ENCODE peak calls at places on chromosomes 5 and 9, in four cellular contexts. B, R, D and F are unnamed samples.

GRCh38 chr9:92525306-92525705 is 10.5 kb downstream of the ECM2 start:
- DNase-seq in R (no peak), D (no peak), B (no peak), F (no peak)

GRCh38 chr9:119289740-119290139 is 79.5 kb downstream of the BRINP1 start:
- DNase-seq in R (peak), D (peak), B (no peak), F (peak)

GRCh38 chr9:129170229-129170628 is 7.8 kb downstream of the IER5L start:
- DNase-seq in R (no peak), D (no peak), B (no peak), F (no peak)

GRCh38 chr5:135835766-135836165 is 1.3 kb downstream of the SLC25A48 start:
- DNase-seq in B (no peak), D (no peak), R (no peak), F (no peak)

GRCh38 chr9:85871008-85871407 is 69.9 kb upstream of the NAA35 start:
- DNase-seq in R (no peak), D (no peak), B (no peak), F (no peak)

GRCh38 chr5:13188393-13188792 is 756.1 kb downstream of the DNAH5 start:
- DNase-seq in D (no peak), R (no peak), B (no peak), F (no peak)

GRCh38 chr5:76938177-76938576 is 14.7 kb upstream of the CRHBP start:
- DNase-seq in D (no peak), R (no peak), B (peak), F (no peak)

GRCh38 chr5:80231243-80231642 is 24.6 kb downstream of the SERINC5 start:
- DNase-seq in B (no peak), R (no peak), D (no peak), F (no peak)

GRCh38 chr9:108761530-108762347 is 94.0 kb downstream of the ACTL7B start:
- DNase-seq in R (peak), D (peak), B (no peak), F (peak)

GRCh38 chr5:7876867-7877266 is 7.9 kb downstream of the MTRR start:
- DNase-seq in D (no peak), B (no peak), R (no peak), F (no peak)

GRCh38 chr5:92332039-92332438 is 948.9 kb upstream of the ARRDC3 start:
- DNase-seq in D (no peak), B (no peak), R (no peak), F (no peak)

GRCh38 chr5:174667526-174667925 is 56.9 kb upstream of the MSX2 start:
- DNase-seq in B (no peak), D (no peak), R (no peak), F (no peak)

GRCh38 chr5:104400941-104401340 is 838.4 kb upstream of the NUDT12 start:
- DNase-seq in B (no peak), R (no peak), D (no peak), F (no peak)

GRCh38 chr5:40073927-40074326 is 605.8 kb upstream of the PTGER4 start:
- DNase-seq in D (no peak), B (no peak), R (no peak), F (no peak)

GRCh38 chr9:117315236-117315635 is 99.6 kb downstream of the ASTN2 start:
- DNase-seq in R (no peak), D (no peak), B (no peak), F (no peak)

GRCh38 chr9:109166771-109167601 is at the start of gene FRRS1L:
- DNase-seq in D (peak), B (no peak), R (no peak), F (no peak)

GRCh38 chr5:61933787-61934626 is 372.0 kb upstream of the KIF2A start:
- DNase-seq in B (peak), R (peak), D (peak), F (peak)

GRCh38 chr5:21680196-21680595 is 1172.9 kb downstream of the CDH12 start:
- DNase-seq in B (no peak), D (no peak), R (no peak), F (no peak)

GRCh38 chr5:76426391-76426802 is 23.3 kb downstream of the IQGAP2 start:
- DNase-seq in R (no peak), B (no peak), D (peak), F (no peak)

GRCh38 chr5:53777864-53778618 is 217.6 kb downstream of the NDUFS4 start:
- DNase-seq in R (no peak), B (no peak), D (no peak), F (no peak)

GRCh38 chr9:88783613-88784230 is 207.5 kb upstream of the S1PR3 start:
- DNase-seq in R (no peak), B (no peak), D (no peak), F (no peak)

GRCh38 chr9:129630967-129631672 is 5.2 kb downstream of the NTMT1 start:
- DNase-seq in D (no peak), B (no peak), R (no peak), F (no peak)

GRCh38 chr5:91229031-91229623 is 154.0 kb downstream of the ARRDC3 start:
- DNase-seq in R (no peak), B (no peak), D (no peak), F (no peak)

GRCh38 chr9:6153425-6153824 is 62.2 kb upstream of the IL33 start:
- DNase-seq in R (no peak), B (no peak), D (no peak), F (no peak)

GRCh38 chr9:20863910-20864309 is 167.5 kb downstream of the HACD4 start:
- DNase-seq in B (no peak), D (no peak), R (no peak), F (no peak)

DNA sequence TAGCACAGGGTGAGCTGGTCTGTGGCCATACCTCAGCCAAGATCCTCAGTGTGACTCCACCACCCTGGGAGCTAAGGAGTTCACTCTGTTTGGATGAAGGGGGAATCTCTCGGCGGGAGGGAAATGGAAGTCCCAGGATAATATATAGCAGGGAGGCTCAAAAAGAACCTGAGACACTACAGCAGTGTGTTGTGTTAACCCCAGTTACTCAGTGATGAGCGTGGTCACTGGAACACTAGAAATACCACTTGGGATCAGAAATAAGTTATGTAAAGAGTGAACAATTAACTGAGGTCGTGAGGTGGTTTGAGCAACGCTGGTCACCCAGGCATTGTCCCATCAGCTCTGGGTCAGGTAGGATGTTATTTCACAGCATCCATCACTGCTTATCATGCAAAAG is 59.3 kb upstream of the ADAMTS16 start:
- DNase-seq in B (no peak), D (no peak), R (no peak), F (no peak)
- TF ChIP-seq CBFB in B (no peak), D (no peak), R (no peak), F (no peak)

GRCh38 chr9:83574482-83574881 is 36.3 kb upstream of the FRMD3 start:
- DNase-seq in R (no peak), B (no peak), D (no peak), F (no peak)
- TF ChIP-seq CBFB in R (no peak), B (no peak), D (no peak), F (no peak)

GRCh38 chr5:55225346-55225745 is 1.8 kb downstream of the MCIDAS start:
- DNase-seq in D (no peak), B (no peak), R (no peak), F (no peak)
- TF ChIP-seq CBFB in D (no peak), B (no peak), R (no peak), F (no peak)

DNA sequence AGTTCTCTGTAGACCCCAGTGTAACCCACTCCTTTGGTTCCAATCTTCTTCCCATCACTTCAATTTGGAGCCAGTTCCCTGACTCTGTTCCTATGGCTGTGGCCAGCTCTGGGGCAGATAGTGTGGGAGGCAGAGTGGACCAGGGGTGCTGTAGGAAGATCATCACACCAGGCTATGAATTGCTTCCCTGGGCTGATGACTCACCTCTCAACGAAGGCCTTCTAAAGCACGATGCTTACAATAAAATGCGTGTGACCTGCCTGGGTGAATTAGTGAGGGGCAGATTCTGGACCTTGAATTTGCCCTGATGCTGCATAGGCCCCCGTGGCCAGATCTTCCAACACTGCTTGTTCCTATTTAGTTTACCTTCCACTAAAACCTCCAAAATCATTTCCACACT is 289.7 kb downstream of the FBXL7 start:
- DNase-seq in B (no peak), D (no peak), R (no peak), F (no peak)
- TF ChIP-seq CBFB in B (no peak), D (no peak), R (no peak), F (no peak)

DNA sequence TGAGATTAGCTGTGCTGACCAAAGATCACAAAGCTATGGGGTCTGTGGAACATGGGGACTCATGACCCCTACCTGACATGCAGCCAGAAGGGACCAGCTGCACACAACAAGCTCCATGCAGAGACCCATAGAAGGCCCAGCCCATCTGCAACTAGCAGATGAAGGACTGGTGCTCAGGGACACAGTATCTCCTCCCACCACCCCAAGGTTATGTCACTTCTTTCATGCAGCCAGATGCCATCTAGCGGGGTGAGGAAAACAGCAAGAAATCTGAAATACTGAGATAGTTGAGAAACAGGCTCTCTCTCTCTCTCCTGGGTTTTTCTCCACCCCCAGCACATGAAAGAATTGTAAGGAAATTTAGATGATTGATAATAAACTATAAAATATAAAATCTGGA is 161.3 kb upstream of the DAPK1 start:
- DNase-seq in D (no peak), B (no peak), R (peak), F (peak)
- TF ChIP-seq CBFB in D (no peak), B (no peak), R (no peak), F (no peak)

DNA sequence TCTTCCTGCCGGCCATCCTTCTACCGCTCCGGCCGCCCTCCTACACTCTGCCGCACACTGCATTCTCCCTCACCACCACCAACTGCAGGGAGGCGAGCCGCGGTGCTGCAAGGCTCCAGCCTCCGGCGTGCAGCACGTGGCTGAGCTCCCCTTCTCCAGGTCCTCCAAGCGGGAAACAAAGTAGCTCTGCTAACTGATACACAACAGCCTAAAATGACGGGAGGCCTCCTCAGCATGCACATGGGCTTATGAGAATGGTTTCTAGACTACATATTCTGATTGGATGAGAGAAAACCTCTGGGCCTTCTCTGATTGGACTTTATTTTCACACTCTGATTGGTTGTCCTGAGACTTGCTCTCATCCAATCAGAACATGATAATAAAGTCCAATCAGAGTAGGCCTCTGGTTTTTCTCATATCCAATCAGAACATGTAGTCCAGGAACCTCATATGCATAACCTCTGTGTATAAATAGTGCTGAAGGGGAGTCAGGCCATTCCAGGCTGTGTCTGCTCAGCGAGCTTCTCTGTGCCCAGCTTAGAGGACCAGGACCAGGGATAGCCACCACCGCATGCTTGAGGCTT is 27.0 kb upstream of the ZNF354B start:
- DNase-seq in R (no peak), B (no peak), D (peak), F (peak)
- TF ChIP-seq CBFB in R (no peak), B (no peak), D (no peak), F (no peak)